ENCODE peak calls at places on chromosome 18, in four cellular contexts. R is left ventricle myocardium inferior, X is suprapubic skin, G is PC-3. C is an unnamed sample.

GRCh38 chr18:52341617-52342381 is 1.8 kb downstream of the DCC start:
- DNase-seq in G (no peak), X (no peak), R (no peak), C (no peak)

GRCh38 chr18:75213610-75214009 is 3.0 kb downstream of the TSHZ1 start:
- DNase-seq in G (peak; percentile 46), X (no peak), R (no peak), C (no peak)

GRCh38 chr18:3611313-3612038 is 161.5 kb downstream of the TGIF1 start:
- DNase-seq in R (no peak), G (no peak), X (peak; percentile 62), C (no peak)

GRCh38 chr18:10851824-10852225 is 297.5 kb downstream of the PIEZO2 start:
- DNase-seq in X (no peak), R (no peak), G (peak; percentile 75), C (no peak)

GRCh38 chr18:62450546-62451395 is 72.1 kb upstream of the ZCCHC2 start:
- DNase-seq in X (peak; percentile 68), G (peak; percentile 93), R (peak; percentile 63), C (peak; percentile 90)

GRCh38 chr18:49168281-49168680 is 217.5 kb upstream of the SMAD7 start:
- DNase-seq in X (no peak), G (no peak), R (no peak), C (no peak)

GRCh38 chr18:37246779-37247340 is 318.7 kb downstream of the CELF4 start:
- DNase-seq in X (no peak), R (no peak), G (no peak), C (peak; percentile 2)

GRCh38 chr18:75070625-75071483 is 138.1 kb downstream of the PTGR3 start:
- DNase-seq in X (no peak), R (no peak), G (peak; percentile 95), C (no peak)

GRCh38 chr18:10291568-10291981 is 162.9 kb upstream of the APCDD1 start:
- DNase-seq in G (no peak), R (no peak), X (no peak), C (no peak)

GRCh38 chr18:59005266-59005665 is 134.4 kb upstream of the SEC11C start:
- DNase-seq in G (peak; percentile 37), R (peak; percentile 68), X (no peak), C (peak; percentile 88)

GRCh38 chr18:23247896-23248295 is 112.6 kb downstream of the CABLES1 start:
- DNase-seq in G (no peak), X (no peak), R (no peak), C (no peak)

GRCh38 chr18:70243545-70243944 is 38.1 kb upstream of the RTTN start:
- DNase-seq in X (no peak), R (no peak), G (peak; percentile 73), C (no peak)

GRCh38 chr18:8603663-8604520 is 5.3 kb upstream of the RAB12 start:
- DNase-seq in X (no peak), G (no peak), R (no peak), C (no peak)

GRCh38 chr18:4352746-4353522 is 102.2 kb downstream of the DLGAP1 start:
- DNase-seq in X (no peak), R (no peak), G (no peak), C (no peak)

GRCh38 chr18:7601249-7601620 is 34.1 kb downstream of the PTPRM start:
- DNase-seq in G (peak; percentile 70), X (no peak), R (no peak), C (no peak)

GRCh38 chr18:57469884-57470283 is 34.7 kb downstream of the ONECUT2 start:
- DNase-seq in G (peak; percentile 5), R (no peak), X (no peak), C (no peak)

GRCh38 chr18:7618821-7619410 is 51.8 kb downstream of the PTPRM start:
- DNase-seq in R (no peak), X (no peak), G (no peak), C (no peak)

GRCh38 chr18:41753826-41754225 is 201.2 kb upstream of the PIK3C3 start:
- DNase-seq in R (no peak), G (peak; percentile 46), X (no peak), C (no peak)

GRCh38 chr18:6294119-6294784 is 120.5 kb downstream of the L3MBTL4 start:
- DNase-seq in G (no peak), X (no peak), R (no peak), C (no peak)

GRCh38 chr18:68564348-68564747 is 150.6 kb downstream of the TMX3 start:
- DNase-seq in R (no peak), X (no peak), G (no peak), C (no peak)

DNA sequence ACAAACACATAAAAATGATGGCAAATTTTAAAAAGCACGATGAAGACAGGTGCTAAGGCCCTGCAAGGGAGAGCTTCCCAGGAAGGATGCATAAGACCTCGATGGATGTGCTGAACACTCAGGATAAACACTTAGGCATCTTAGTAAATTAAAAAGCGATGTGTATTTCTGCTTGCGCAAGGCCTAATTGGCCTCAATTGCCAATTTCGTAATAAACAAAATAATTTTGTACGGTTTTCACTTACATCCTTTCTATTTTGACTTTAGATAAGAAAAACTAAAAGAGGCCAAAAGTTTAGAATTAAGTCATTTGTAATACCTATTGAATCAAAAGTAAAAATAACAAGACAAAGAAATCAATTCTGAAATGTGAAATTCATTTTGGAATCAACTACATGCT is 189.1 kb downstream of the TCF4 start:
- DNase-seq in G (no peak), R (no peak), X (no peak), C (no peak)
- H3K4me3 ChIP-seq in G (no peak overlapping the region), R (peak overlapping the region; percentile 55), X (no peak overlapping the region), C (peak overlapping the region; percentile 62)

GRCh38 chr18:54878057-54878661 is 49.9 kb downstream of the RAB27B start:
- DNase-seq in R (no peak), G (no peak), X (no peak), C (no peak)

GRCh38 chr18:54871231-54871630 is 43.0 kb downstream of the RAB27B start:
- DNase-seq in R (no peak), X (no peak), G (no peak), C (no peak)

GRCh38 chr18:54875063-54875462 is 46.8 kb downstream of the RAB27B start:
- DNase-seq in R (no peak), G (no peak), X (no peak), C (no peak)

GRCh38 chr18:54877076-54877475 is 48.8 kb downstream of the RAB27B start:
- DNase-seq in R (no peak), G (no peak), X (no peak), C (no peak)

GRCh38 chr18:54873884-54874255 is 45.6 kb downstream of the RAB27B start:
- DNase-seq in X (no peak), G (no peak), R (no peak), C (no peak)
- H3K27ac ChIP-seq in X (no peak overlapping the region), G (no peak overlapping the region), R (no peak overlapping the region), C (no peak overlapping the region)

GRCh38 chr18:34709631-34710429 is at the start of gene DTNA:
- DNase-seq in G (peak; percentile 26), X (no peak), R (no peak), C (no peak)
- H3K4me3 ChIP-seq in G (no peak within 1 kb of the TSS), X (peak within 1 kb of the TSS; percentile 17), R (peak within 1 kb of the TSS; percentile 54), C (peak within 1 kb of the TSS; percentile 52)

GRCh38 chr18:44741551-44741950 is 60.9 kb downstream of the SETBP1 start:
- DNase-seq in G (no peak), R (no peak), X (no peak), C (no peak)
- H3K27ac ChIP-seq in G (no peak overlapping the region), R (no peak overlapping the region), X (no peak overlapping the region), C (peak overlapping the region; percentile 47)

DNA sequence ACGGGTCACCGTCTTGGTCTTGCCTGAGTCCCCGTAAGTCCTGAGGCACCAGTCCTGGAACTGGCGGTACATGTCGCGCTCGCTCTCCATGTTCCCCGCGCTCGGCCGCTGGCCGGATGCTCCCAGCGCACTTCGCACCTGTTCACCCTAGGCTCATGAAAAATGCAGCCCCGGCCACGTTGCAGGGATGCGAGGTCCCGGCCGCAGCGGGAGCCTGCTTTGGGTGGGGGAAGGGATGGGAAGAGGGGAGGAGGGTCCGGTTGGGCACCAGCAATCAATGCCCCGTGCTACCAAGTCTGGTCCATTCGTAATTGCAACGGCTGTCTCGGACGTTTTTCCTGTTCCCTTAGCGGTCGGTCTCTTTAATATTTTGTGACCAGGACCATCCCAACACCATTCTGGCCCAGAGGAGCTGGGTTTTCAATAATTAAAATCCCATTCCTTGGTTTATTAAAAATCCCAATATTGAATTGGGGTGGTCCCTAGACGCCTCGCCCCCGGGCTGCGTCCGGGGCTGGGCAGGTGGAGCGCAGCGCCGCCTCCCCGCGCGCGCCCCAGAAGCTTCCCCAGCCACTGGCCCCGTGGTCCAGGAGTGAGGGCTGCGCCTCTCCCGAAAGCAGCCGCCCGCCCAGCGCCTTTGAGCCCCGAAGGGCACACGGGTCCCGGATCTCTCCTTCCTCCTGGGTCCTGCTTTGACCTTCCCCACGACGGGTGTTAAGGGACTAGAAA is 1.4 kb downstream of the NOL4 start:
- DNase-seq in X (no peak), R (no peak), G (no peak), C (no peak)
- H3K4me3 ChIP-seq in X (peak overlapping the region; percentile 40), R (peak overlapping the region; percentile 63), G (peak overlapping the region; percentile 66), C (peak overlapping the region; percentile 72)

GRCh38 chr18:24795129-24795528 is 334.7 kb downstream of the HRH4 start:
- DNase-seq in X (no peak), G (no peak), R (no peak), C (no peak)

GRCh38 chr18:24799720-24800119 is 339.3 kb downstream of the HRH4 start:
- DNase-seq in X (no peak), R (no peak), G (peak; percentile 47), C (no peak)

GRCh38 chr18:24801011-24801410 is 340.6 kb downstream of the HRH4 start:
- DNase-seq in R (no peak), X (no peak), G (no peak), C (no peak)

GRCh38 chr18:24799176-24799575 is 338.7 kb downstream of the HRH4 start:
- DNase-seq in G (peak; percentile 22), X (no peak), R (no peak), C (no peak)

GRCh38 chr18:24797987-24798386 is 337.6 kb downstream of the HRH4 start:
- DNase-seq in G (no peak), X (no peak), R (no peak), C (no peak)
- H3K27ac ChIP-seq in G (no peak overlapping the region), X (no peak overlapping the region), R (no peak overlapping the region), C (no peak overlapping the region)

DNA sequence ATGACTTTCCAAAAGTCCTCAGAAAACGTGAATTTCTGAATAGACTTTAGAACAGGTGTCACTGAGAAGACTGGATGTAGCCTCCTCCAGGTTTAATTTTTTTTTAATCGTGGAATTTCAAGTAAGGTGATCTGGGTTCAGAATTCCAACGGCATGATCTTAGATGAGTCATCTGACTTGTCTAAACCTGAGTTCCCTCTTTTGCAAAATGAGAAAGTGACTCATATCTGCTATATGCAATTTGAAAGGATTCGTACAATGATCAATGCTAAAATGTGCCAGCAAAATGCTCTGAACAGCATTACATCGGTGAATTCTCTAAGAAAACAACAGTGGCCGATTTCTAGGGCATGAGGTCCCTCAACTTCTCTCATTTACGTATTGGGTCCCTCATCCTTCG is 69.1 kb upstream of the ZNF516 start:
- DNase-seq in X (no peak), R (no peak), G (peak; percentile 87), C (no peak)
- H3K4me3 ChIP-seq in X (no peak overlapping the region), R (no peak overlapping the region), G (peak overlapping the region; percentile 45), C (no peak overlapping the region)

C was measured in coronary artery.